ENCODE peak calls at places on chromosome 9, in eight cellular contexts. I is KG1; L is activated T-helper 1 cell treated with anti-CD3 and anti-CD28 coated beads, Interleukin-2, amount 50 U/mL, for 16 hours; X is NCI-H1092; H is activated T-helper 9 cell treated with anti-CD3 and anti-CD28 coated beads, Interleukin-2, amount 50 U/mL, for 16 hours; J is GM23248; Y is AG09309; F is stimulated activated CD8-positive, alpha-beta memory T cell treated with anti-CD3 and anti-CD28 coated beads, Interleukin-4, amount 100 ng/mL, for 24 hours. D is an unnamed sample.

GRCh38 chr9:81689343-81690175 is at the start of gene TLE1:
- DNase-seq in H (peak; percentile 61), Y (peak; percentile 96), I (peak; percentile 52), X (peak; percentile 99), J (peak; percentile 98), F (peak; percentile 77), L (peak; percentile 17), D (peak; percentile 38)

GRCh38 chr9:88173378-88173999 is 35.2 kb upstream of the SPATA31C2 start:
- DNase-seq in X (peak; percentile 30), J (peak; percentile 77), I (peak; percentile 81), L (no peak), H (peak; percentile 10), Y (peak; percentile 40), F (peak; percentile 26), D (peak; percentile 27)

GRCh38 chr9:134731497-134732391 is 90.1 kb downstream of the COL5A1 start:
- DNase-seq in Y (no peak), I (no peak), F (no peak), X (no peak), L (no peak), J (no peak), H (no peak), D (no peak)

GRCh38 chr9:113973963-113974413 is 97.9 kb downstream of the ZNF618 start:
- DNase-seq in J (peak; percentile 52), H (no peak), Y (no peak), L (no peak), I (no peak), X (no peak), F (no peak), D (no peak)

GRCh38 chr9:120538339-120538738 is 41.6 kb downstream of the CDK5RAP2 start:
- DNase-seq in I (no peak), F (no peak), X (no peak), L (no peak), Y (no peak), J (no peak), H (no peak), D (no peak)

GRCh38 chr9:21681641-21682040 is 120.8 kb upstream of the MTAP start:
- DNase-seq in Y (peak; percentile 78), F (no peak), H (no peak), X (no peak), J (peak; percentile 87), I (no peak), L (no peak), D (no peak)

GRCh38 chr9:136394312-136395305 is 5.4 kb downstream of the SNAPC4 start:
- DNase-seq in Y (no peak), F (no peak), I (no peak), X (no peak), L (no peak), H (no peak), J (no peak), D (no peak)

GRCh38 chr9:88593537-88594185 is 58.7 kb downstream of the NXNL2 start:
- DNase-seq in I (peak; percentile 52), L (no peak), J (peak; percentile 85), F (peak; percentile 28), X (peak; percentile 7), H (no peak), Y (no peak), D (peak; percentile 29)

GRCh38 chr9:5529683-5530221 is 19.4 kb downstream of the PDCD1LG2 start:
- DNase-seq in F (no peak), Y (no peak), I (no peak), X (no peak), H (no peak), J (no peak), L (no peak), D (no peak)

GRCh38 chr9:84189901-84190300 is 150.7 kb downstream of the SLC28A3 start:
- DNase-seq in H (no peak), J (no peak), F (no peak), X (no peak), L (no peak), I (no peak), Y (no peak), D (no peak)

GRCh38 chr9:21969011-21969935 is 24.9 kb downstream of the CDKN2A start:
- DNase-seq in Y (no peak), F (no peak), H (no peak), I (no peak), J (peak; percentile 2), L (no peak), X (no peak), D (no peak)

GRCh38 chr9:131179561-131180219 is 54.3 kb downstream of the NUP214 start:
- DNase-seq in F (no peak), X (no peak), I (no peak), H (no peak), J (peak; percentile 90), Y (peak; percentile 75), L (no peak), D (no peak)

GRCh38 chr9:70865471-70865870 is 255.9 kb downstream of the TRPM3 start:
- DNase-seq in L (no peak), H (no peak), X (no peak), I (no peak), F (no peak), J (no peak), Y (no peak), D (no peak)